ENCODE peak calls at places on chromosomes 4 and X, in ten cellular contexts. G, P, C, S, Q, N, M, V, J and A are unnamed samples.
A peak's percentile ranks its signal among the peaks of the same experiment; 100 is the strongest.

GRCh38 chr4:176156656-176157055 is 38.7 kb downstream of the SPATA4 start:
- DNase-seq in G (no peak), P (no peak), C (no peak), S (peak; percentile 56), Q (peak; percentile 98), N (no peak), M (no peak), V (no peak), J (no peak), A (no peak)

GRCh38 chr4:84146300-84146942 is 352.7 kb downstream of the NKX6-1 start:
- DNase-seq in G (no peak), P (no peak), C (no peak), S (no peak), Q (no peak), N (no peak), M (no peak), V (no peak), J (no peak), A (no peak)

GRCh38 chrX:145861818-145862217 is 44.2 kb downstream of the SLITRK2 start:
- DNase-seq in G (no peak), P (no peak), C (no peak), S (no peak), Q (no peak), N (no peak), M (no peak), V (no peak), J (no peak), A (no peak)

GRCh38 chr4:127503111-127503510 is 129.6 kb upstream of the INTU start:
- DNase-seq in G (no peak), P (no peak), C (no peak), S (no peak), Q (peak; percentile 3), N (no peak), M (no peak), V (no peak), J (no peak), A (no peak)

GRCh38 chrX:123489011-123489410 is 243.8 kb downstream of the THOC2 start:
- DNase-seq in G (no peak), P (peak; percentile 2), C (no peak), S (no peak), Q (peak; percentile 35), N (no peak), M (no peak), V (no peak), J (no peak), A (no peak)

GRCh38 chrX:30822719-30823118 is 66.3 kb downstream of the TAB3 start:
- DNase-seq in G (no peak), P (no peak), C (no peak), S (no peak), Q (peak; percentile 23), N (no peak), M (no peak), V (no peak), J (no peak), A (no peak)

GRCh38 chrX:37608156-37608555 is 36.7 kb downstream of the LANCL3 start:
- DNase-seq in G (no peak), P (no peak), C (no peak), S (no peak), Q (no peak), N (no peak), M (no peak), V (no peak), J (no peak), A (no peak)

GRCh38 chr4:174590336-174590735 is 68.0 kb upstream of the HPGD start:
- DNase-seq in G (no peak), P (no peak), C (no peak), S (no peak), Q (no peak), N (no peak), M (no peak), V (no peak), J (no peak), A (no peak)

GRCh38 chr4:182185491-182185890 is 57.7 kb upstream of the TENM3 start:
- DNase-seq in G (no peak), P (no peak), C (no peak), S (no peak), Q (no peak), N (no peak), M (no peak), V (no peak), J (no peak), A (no peak)

GRCh38 chrX:80812176-80812575 is 2.5 kb upstream of the BRWD3 start:
- DNase-seq in G (peak; percentile 55), P (peak; percentile 52), C (no peak), S (no peak), Q (peak; percentile 42), N (no peak), M (no peak), V (peak; percentile 11), J (no peak), A (peak; percentile 39)

GRCh38 chrX:123959281-123960063 is 2.0 kb upstream of the STAG2 start:
- DNase-seq in G (peak; percentile 31), P (peak; percentile 42), C (no peak), S (peak; percentile 78), Q (peak; percentile 61), N (peak; percentile 60), M (peak; percentile 59), V (peak; percentile 28), J (no peak), A (peak; percentile 1)

GRCh38 chr4:15649914-15650545 is 5.1 kb downstream of the FBXL5 start:
- DNase-seq in G (peak; percentile 79), P (peak; percentile 76), C (no peak), S (no peak), Q (peak; percentile 70), N (no peak), M (peak; percentile 41), V (peak; percentile 49), J (no peak), A (peak; percentile 17)

GRCh38 chr4:42487230-42487629 is 89.9 kb downstream of the SHISA3 start:
- DNase-seq in G (no peak), P (no peak), C (no peak), S (no peak), Q (no peak), N (no peak), M (no peak), V (no peak), J (no peak), A (no peak)
- H3K4me1 ChIP-seq in G (peaks cover 19% of the 10 kb centered on the region), P (peaks cover 1% of the 10 kb centered on the region), C (peaks cover 7% of the 10 kb centered on the region), S (no peaks in the 10 kb centered on the region), Q (peaks cover 7% of the 10 kb centered on the region), N (no peaks in the 10 kb centered on the region), M (no peaks in the 10 kb centered on the region), V (no peaks in the 10 kb centered on the region), J (no peaks in the 10 kb centered on the region), A (no peaks in the 10 kb centered on the region)

GRCh38 chrX:119682019-119682989 is 10.7 kb downstream of the SEPTIN6 start:
- DNase-seq in G (peak; percentile 63), P (no peak), C (no peak), S (no peak), Q (no peak), N (no peak), M (no peak), V (no peak), J (no peak), A (peak; percentile 72)
- H3K4me1 ChIP-seq in G (peaks cover 92% of the 10 kb centered on the region), P (peaks cover 7% of the 10 kb centered on the region), C (no peaks in the 10 kb centered on the region), S (no peaks in the 10 kb centered on the region), Q (peaks cover 24% of the 10 kb centered on the region), N (no peaks in the 10 kb centered on the region), M (no peaks in the 10 kb centered on the region), V (no peaks in the 10 kb centered on the region), J (peaks cover 6% of the 10 kb centered on the region), A (peaks cover 79% of the 10 kb centered on the region)

DNA sequence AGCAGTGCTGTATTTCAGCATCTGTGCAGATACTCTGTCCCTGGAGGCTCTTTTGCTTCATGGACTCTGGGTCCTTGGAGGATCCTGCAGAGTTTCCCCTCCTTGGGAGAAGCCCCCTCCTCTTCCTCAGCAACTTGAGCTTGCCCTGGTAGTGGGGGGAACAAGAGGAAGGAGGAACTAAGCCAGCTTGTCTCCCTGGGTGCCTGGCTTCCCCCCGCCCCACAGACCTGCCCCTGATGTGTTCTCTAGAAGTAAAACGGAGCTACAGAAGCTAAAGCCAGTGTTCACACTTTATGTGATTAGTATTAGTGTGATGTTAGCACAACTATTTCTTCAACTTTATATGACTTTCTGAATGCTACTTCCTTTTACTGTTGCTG is 10.6 kb downstream of the RGS12 start:
- DNase-seq in G (no peak), P (no peak), C (no peak), S (no peak), Q (no peak), N (no peak), M (no peak), V (no peak), J (no peak), A (no peak)
- H3K4me1 ChIP-seq in G (peaks cover 29% of the 10 kb centered on the region), P (peaks cover 38% of the 10 kb centered on the region), C (no peaks in the 10 kb centered on the region), S (peaks cover 46% of the 10 kb centered on the region), Q (peaks cover 14% of the 10 kb centered on the region), N (no peaks in the 10 kb centered on the region), M (peaks cover 7% of the 10 kb centered on the region), V (no peaks in the 10 kb centered on the region), J (peaks cover 15% of the 10 kb centered on the region), A (peaks cover 53% of the 10 kb centered on the region)

DNA sequence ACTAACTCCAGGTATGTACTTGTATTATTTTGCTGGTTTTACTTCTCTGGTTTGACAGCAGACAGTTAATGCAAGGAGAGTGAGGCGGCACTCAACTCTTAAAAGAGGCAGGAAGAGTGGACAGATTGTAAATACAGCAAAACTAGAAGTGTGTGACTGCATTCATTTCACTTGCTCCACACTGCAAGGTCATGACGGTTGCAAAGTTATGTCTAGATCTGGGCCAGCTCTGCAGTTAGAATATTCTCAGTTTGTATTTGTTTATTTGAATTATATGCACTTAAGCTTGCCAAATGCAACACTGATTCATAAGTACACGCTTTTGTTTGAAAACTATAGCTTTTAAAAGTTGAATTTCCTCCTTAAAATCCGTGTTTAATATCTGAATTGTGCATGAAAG is 148.9 kb downstream of the STIM2 start:
- DNase-seq in G (peak; percentile 33), P (peak; percentile 28), C (no peak), S (no peak), Q (peak; percentile 57), N (no peak), M (no peak), V (no peak), J (no peak), A (no peak)
- H3K4me1 ChIP-seq in G (peaks cover 83% of the 10 kb centered on the region), P (no peaks in the 10 kb centered on the region), C (peaks cover 5% of the 10 kb centered on the region), S (peaks cover 3% of the 10 kb centered on the region), Q (peaks cover 57% of the 10 kb centered on the region), N (no peaks in the 10 kb centered on the region), M (peaks cover 13% of the 10 kb centered on the region), V (peaks cover 4% of the 10 kb centered on the region), J (peaks cover 31% of the 10 kb centered on the region), A (no peaks in the 10 kb centered on the region)

DNA sequence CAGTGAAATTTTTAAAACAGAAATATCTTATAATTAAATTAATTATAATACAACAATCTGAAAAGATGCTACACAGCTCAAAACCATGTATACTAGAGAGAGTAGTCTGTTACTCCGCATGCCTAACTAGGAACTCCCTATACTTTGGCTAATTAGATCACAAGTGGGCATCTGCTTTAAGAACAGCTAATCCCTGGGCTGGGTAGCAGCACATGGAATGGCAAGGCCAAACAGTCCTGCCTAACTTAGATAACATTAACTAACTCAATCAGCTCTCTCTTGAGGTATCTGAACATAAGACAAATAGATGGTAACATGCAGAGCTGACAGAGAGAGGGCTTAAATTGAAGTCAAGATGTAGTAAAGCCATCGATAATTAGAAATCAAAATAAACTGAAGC is 9.9 kb downstream of the CHIC2 start:
- DNase-seq in G (no peak), P (no peak), C (no peak), S (no peak), Q (no peak), N (no peak), M (no peak), V (no peak), J (no peak), A (no peak)
- H3K4me1 ChIP-seq in G (peaks cover 48% of the 10 kb centered on the region), P (peaks cover 3% of the 10 kb centered on the region), C (peaks cover 39% of the 10 kb centered on the region), S (peaks cover 47% of the 10 kb centered on the region), Q (peaks cover 72% of the 10 kb centered on the region), N (no peaks in the 10 kb centered on the region), M (peaks cover 49% of the 10 kb centered on the region), V (peaks cover 17% of the 10 kb centered on the region), J (peaks cover 48% of the 10 kb centered on the region), A (peaks cover 54% of the 10 kb centered on the region)

GRCh38 chr4:159175165-159175988 is 72.5 kb downstream of the RAPGEF2 start:
- DNase-seq in G (peak; percentile 77), P (peak; percentile 91), C (peak; percentile 85), S (peak; percentile 62), Q (peak; percentile 93), N (no peak), M (peak; percentile 60), V (peak; percentile 80), J (no peak), A (peak; percentile 62)
- H3K4me1 ChIP-seq in G (peaks cover 49% of the 10 kb centered on the region), P (peaks cover 9% of the 10 kb centered on the region), C (peaks cover 11% of the 10 kb centered on the region), S (peaks cover 66% of the 10 kb centered on the region), Q (peaks cover 30% of the 10 kb centered on the region), N (no peaks in the 10 kb centered on the region), M (peaks cover 35% of the 10 kb centered on the region), V (peaks cover 16% of the 10 kb centered on the region), J (peaks cover 53% of the 10 kb centered on the region), A (peaks cover 9% of the 10 kb centered on the region)